ENCODE peak calls at places on chromosomes 11 and 22, in six cellular contexts. X is pulmonary artery endothelial cell, R is heart left ventricle, J is HL-60, B is NCI-H69, C is NCI-H226. V is an unnamed sample.

GRCh38 chr11:27367881-27368280 is 4.9 kb upstream of the CCDC34 start:
- DNase-seq in J (no peak), X (no peak), C (no peak), R (no peak), B (peak; percentile 97), V (no peak)

GRCh38 chr11:34030386-34030785 is 21.1 kb upstream of the CAPRIN1 start:
- DNase-seq in R (no peak), X (no peak), C (peak; percentile 6), B (peak; percentile 14), J (no peak), V (no peak)

GRCh38 chr11:127815316-127815715 is 772.0 kb downstream of the ETS1 start:
- DNase-seq in R (no peak), C (no peak), J (no peak), X (no peak), B (peak; percentile 59), V (no peak)

GRCh38 chr11:7576671-7577225 is 62.9 kb downstream of the PPFIBP2 start:
- DNase-seq in C (no peak), J (no peak), R (peak; percentile 62), X (no peak), B (peak; percentile 31), V (peak; percentile 19)

GRCh38 chr22:17954860-17955587 is 69.3 kb downstream of the MICAL3 start:
- DNase-seq in X (no peak), R (no peak), B (peak; percentile 86), J (no peak), C (no peak), V (no peak)

GRCh38 chr11:13772223-13773046 is 104.0 kb downstream of the FAR1 start:
- DNase-seq in C (no peak), J (peak; percentile 4), R (no peak), B (peak; percentile 87), X (peak; percentile 19), V (peak; percentile 67)

GRCh38 chr11:75386912-75387311 is 12.4 kb upstream of the RPS3 start:
- DNase-seq in J (no peak), B (no peak), C (peak; percentile 90), R (no peak), X (no peak), V (no peak)

GRCh38 chr22:29457730-29458129 is 19.3 kb downstream of the RFPL1 start:
- DNase-seq in X (no peak), J (no peak), B (peak; percentile 75), C (peak; percentile 50), R (no peak), V (peak; percentile 69)

GRCh38 chr11:70860855-70861254 is 391.5 kb downstream of the SHANK2 start:
- DNase-seq in C (no peak), J (no peak), X (no peak), B (peak; percentile 97), R (no peak), V (no peak)

GRCh38 chr11:120272303-120272702 is 32.4 kb downstream of the POU2F3 start:
- DNase-seq in B (no peak), R (no peak), J (no peak), X (no peak), C (peak; percentile 98), V (peak; percentile 36)

GRCh38 chr11:112620621-112621394 is 340.4 kb upstream of the NCAM1 start:
- DNase-seq in X (no peak), R (no peak), C (no peak), B (no peak), J (no peak), V (no peak)

GRCh38 chr11:47233051-47233450 is 15.6 kb downstream of the ACP2 start:
- DNase-seq in R (no peak), C (no peak), X (no peak), J (no peak), B (no peak), V (no peak)

GRCh38 chr11:131724436-131724995 is 354.1 kb downstream of the NTM start:
- DNase-seq in J (no peak), C (no peak), R (no peak), X (no peak), B (peak; percentile 98), V (no peak)

GRCh38 chr22:42296883-42297282 is 26.4 kb upstream of the TCF20 start:
- DNase-seq in R (no peak), X (no peak), J (no peak), C (no peak), B (no peak), V (no peak)

GRCh38 chr11:75276696-75277095 is 36.1 kb downstream of the TPBGL start:
- DNase-seq in J (no peak), R (no peak), X (no peak), B (peak; percentile 95), C (no peak), V (no peak)

GRCh38 chr22:48863965-48864538 is 963.6 kb downstream of the BRD1 start:
- DNase-seq in X (no peak), R (no peak), J (no peak), B (no peak), C (no peak), V (no peak)

GRCh38 chr22:19772422-19772672 is 11.8 kb downstream of the TBX1 start:
- DNase-seq in B (no peak), C (no peak), R (no peak), X (no peak), J (no peak), V (no peak)

GRCh38 chr11:27830206-27830605 is 130.0 kb upstream of the BDNF start:
- DNase-seq in B (no peak), X (no peak), C (no peak), R (no peak), J (no peak), V (no peak)

GRCh38 chr11:61917357-61918109 is at the start of gene RAB3IL1:
- DNase-seq in C (peak; percentile 43), B (peak; percentile 73), R (peak; percentile 78), J (peak; percentile 14), X (no peak), V (peak; percentile 72)

GRCh38 chr11:26551186-26551801 is 20.8 kb downstream of the MUC15 start:
- DNase-seq in R (no peak), X (no peak), C (no peak), B (peak; percentile 41), J (no peak), V (peak; percentile 75)

GRCh38 chr11:68974421-68975194 is 6.2 kb downstream of the MRGPRD start:
- DNase-seq in R (no peak), X (no peak), J (no peak), C (peak; percentile 16), B (no peak), V (peak; percentile 58)

GRCh38 chr11:35943761-35944502 is at the start of gene LDLRAD3:
- DNase-seq in B (peak; percentile 98), X (peak; percentile 40), J (peak; percentile 45), R (peak; percentile 82), C (peak; percentile 68), V (peak; percentile 97)

GRCh38 chr11:12193515-12194336 is 83.3 kb downstream of the MICAL2 start:
- DNase-seq in B (no peak), J (no peak), X (no peak), C (no peak), R (no peak), V (no peak)

GRCh38 chr11:48018561-48019229 is 38.3 kb downstream of the PTPRJ start:
- DNase-seq in R (no peak), C (no peak), B (no peak), J (no peak), X (no peak), V (no peak)

GRCh38 chr22:24128631-24129601 is 52.4 kb upstream of the SUSD2 start:
- DNase-seq in J (no peak), X (no peak), C (no peak), B (peak; percentile 100), R (no peak), V (no peak)

GRCh38 chr22:48101704-48102103 is 1339.3 kb downstream of the TBC1D22A start:
- DNase-seq in R (no peak), B (no peak), X (no peak), C (no peak), J (no peak), V (no peak)

GRCh38 chr11:73978576-73979086 is 4.0 kb downstream of the UCP2 start:
- DNase-seq in B (no peak), J (peak; percentile 13), R (no peak), X (no peak), C (no peak), V (no peak)

GRCh38 chr11:128214263-128214662 is 373.1 kb downstream of the ETS1 start:
- DNase-seq in R (no peak), X (no peak), J (no peak), B (no peak), C (no peak), V (no peak)

GRCh38 chr11:121356357-121356756 is 63.8 kb downstream of the SC5D start:
- DNase-seq in X (no peak), B (no peak), J (no peak), C (no peak), R (no peak), V (no peak)

GRCh38 chr11:26905368-26905767 is 88.5 kb upstream of the FIBIN start:
- DNase-seq in X (no peak), C (no peak), R (no peak), J (no peak), B (peak; percentile 97), V (peak; percentile 41)

V was measured in A673.